ENCODE peak calls at places on chromosome 9, in four cellular contexts. Z is IMR-90, M is fibroblast of the aortic adventitia, W is fibroblast of villous mesenchyme. G is an unnamed sample.

GRCh38 chr9:129989740-129990139 is 53.2 kb downstream of the FNBP1 start:
- DNase-seq in M (peak), W (peak), Z (peak), G (peak)

GRCh38 chr9:95206143-95206542 is 111.4 kb downstream of the FANCC start:
- DNase-seq in W (peak), M (peak), Z (peak), G (peak)

GRCh38 chr9:89465726-89466308 is 32.1 kb downstream of the SEMA4D start:
- DNase-seq in W (no peak), Z (no peak), M (no peak), G (no peak)

GRCh38 chr9:2928386-2928785 is 84.5 kb upstream of the PUM3 start:
- DNase-seq in W (no peak), M (no peak), Z (no peak), G (no peak)

GRCh38 chr9:82882133-82882532 is 180.8 kb downstream of the RASEF start:
- DNase-seq in W (no peak), Z (peak), M (no peak), G (peak)

GRCh38 chr9:128635266-128636023 is 21.2 kb downstream of the DYNC2I2 start:
- DNase-seq in W (peak), M (peak), Z (peak), G (peak)

GRCh38 chr9:108444400-108445358 is 411.1 kb downstream of the ACTL7B start:
- DNase-seq in W (peak), Z (peak), M (peak), G (peak)

GRCh38 chr9:80070071-80070742 is 498.4 kb downstream of the TLE4 start:
- DNase-seq in Z (no peak), M (no peak), W (no peak), G (no peak)

GRCh38 chr9:134566196-134566822 is 75.3 kb upstream of the COL5A1 start:
- DNase-seq in W (no peak), M (no peak), Z (no peak), G (no peak)

GRCh38 chr9:132763574-132763973 is 93.3 kb downstream of the GTF3C4 start:
- DNase-seq in W (no peak), M (no peak), Z (no peak), G (no peak)

GRCh38 chr9:5626727-5627634 is 1.9 kb upstream of the RIC1 start:
- DNase-seq in M (peak), W (peak), Z (peak), G (peak)

GRCh38 chr9:107386396-107386795 is 103.2 kb downstream of the KLF4 start:
- DNase-seq in M (no peak), W (no peak), Z (no peak), G (no peak)

GRCh38 chr9:94981661-94982060 is 255.2 kb downstream of the AOPEP start:
- DNase-seq in Z (no peak), M (no peak), W (no peak), G (no peak)

GRCh38 chr9:106104887-106105286 is 410.5 kb downstream of the TMEM38B start:
- DNase-seq in M (no peak), Z (no peak), W (no peak), G (no peak)

GRCh38 chr9:37180138-37180537 is 59.8 kb downstream of the ZCCHC7 start:
- DNase-seq in Z (no peak), W (no peak), M (no peak), G (no peak)
- TF ChIP-seq CTCF in Z (no peak), W (no peak), M (no peak), G (no peak)

GRCh38 chr9:121599872-121600585 is 51.4 kb upstream of the DAB2IP start:
- DNase-seq in Z (no peak), W (no peak), M (no peak), G (no peak)
- H3K4me3 ChIP-seq in Z (peak), W (peak), M (peak), G (peak)

GRCh38 chr9:124532897-124533296 is 25.7 kb upstream of the NR5A1 start:
- DNase-seq in W (no peak), M (no peak), Z (no peak), G (no peak)
- TF ChIP-seq CTCF in W (no peak), M (no peak), Z (no peak), G (no peak)

DNA sequence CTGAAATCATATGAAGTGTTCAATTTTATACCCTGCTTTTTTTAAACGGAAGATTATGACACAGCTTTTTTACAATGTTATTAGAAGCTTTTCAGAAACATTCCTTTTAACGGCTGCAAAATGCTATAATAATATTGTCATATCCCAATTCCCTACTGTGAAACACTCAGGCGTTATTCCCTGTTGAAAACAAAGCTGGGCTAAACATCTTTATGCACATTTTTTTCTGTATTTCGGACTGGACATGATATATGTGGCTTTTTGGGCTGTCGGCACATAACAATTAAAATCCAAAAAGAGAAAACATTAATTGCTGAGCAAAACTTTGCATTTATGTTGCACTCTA is 12.0 kb upstream of the CTSL start:
- DNase-seq in W (no peak), M (no peak), Z (no peak), G (no peak)
- H3K4me3 ChIP-seq in W (peak), M (peak), Z (no peak), G (peak)

GRCh38 chr9:127360829-127361228 is 36.1 kb upstream of the SLC2A8 start:
- DNase-seq in Z (peak), W (peak), M (peak), G (peak)
- TF ChIP-seq CTCF in Z (peak), W (peak), M (peak), G (no peak)

GRCh38 chr9:29213374-29214161 is 1640.3 kb upstream of the C9orf72 start:
- DNase-seq in M (no peak), W (no peak), Z (no peak), G (no peak)
- H3K4me3 ChIP-seq in M (peak), W (peak), Z (no peak), G (no peak)

DNA sequence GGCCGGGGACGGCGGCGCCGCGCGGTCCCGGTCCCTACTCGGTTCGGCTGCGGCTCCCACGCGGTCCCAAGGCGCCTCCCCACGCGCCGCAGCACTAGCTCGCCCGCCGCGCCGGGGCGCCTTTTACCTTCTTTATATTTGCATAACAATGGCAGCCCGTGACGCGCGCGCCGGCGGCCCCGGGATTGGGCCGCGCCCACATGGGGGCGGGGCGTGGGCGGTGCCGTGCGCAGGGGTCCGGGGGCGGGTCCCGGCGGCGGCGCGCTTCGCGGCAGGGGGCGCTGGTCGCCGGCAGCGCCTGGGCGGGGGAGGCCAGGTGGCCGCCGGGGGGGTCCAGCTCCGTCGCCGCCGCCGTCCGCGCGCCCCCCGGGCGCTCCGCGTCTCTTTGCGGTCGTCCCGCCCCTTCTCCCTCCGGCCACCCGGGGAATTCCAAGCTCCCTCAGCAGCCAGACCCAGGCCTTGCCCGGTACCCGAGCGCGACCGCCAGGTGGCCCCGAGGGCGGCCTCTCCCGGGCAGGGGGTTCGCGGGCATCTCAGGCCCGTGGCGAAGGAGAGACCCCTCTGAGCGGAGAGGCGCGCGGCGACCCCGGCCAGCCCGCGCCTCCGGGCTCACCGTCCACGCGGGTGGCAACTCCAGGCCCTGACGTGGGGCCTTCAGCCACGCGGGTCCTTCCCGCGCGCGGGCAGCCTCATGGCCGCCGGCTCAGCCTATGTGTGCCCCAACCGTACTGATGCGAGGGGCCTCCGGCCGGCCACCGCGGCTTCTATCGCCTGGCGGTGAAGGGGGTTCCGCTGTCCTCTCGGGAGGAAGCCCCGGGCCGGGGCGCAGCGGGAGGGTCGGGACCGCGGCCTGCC is at the start of gene NRARP:
- DNase-seq in M (peak), W (peak), Z (peak), G (peak)
- TF ChIP-seq CTCF in M (peak), W (peak), Z (peak), G (peak)

GRCh38 chr9:34627716-34628655 is 880 bp downstream of the ARID3C start:
- DNase-seq in Z (no peak), W (no peak), M (no peak), G (no peak)

GRCh38 chr9:34629492-34629809 is 585 bp upstream of the ARID3C start:
- DNase-seq in M (no peak), W (no peak), Z (no peak), G (no peak)

GRCh38 chr9:34630402-34631154 is 1.7 kb upstream of the ARID3C start:
- DNase-seq in Z (no peak), W (no peak), M (no peak), G (no peak)

GRCh38 chr9:34625087-34625486 is 3.8 kb downstream of the ARID3C start:
- DNase-seq in M (no peak), Z (no peak), W (no peak), G (no peak)

DNA sequence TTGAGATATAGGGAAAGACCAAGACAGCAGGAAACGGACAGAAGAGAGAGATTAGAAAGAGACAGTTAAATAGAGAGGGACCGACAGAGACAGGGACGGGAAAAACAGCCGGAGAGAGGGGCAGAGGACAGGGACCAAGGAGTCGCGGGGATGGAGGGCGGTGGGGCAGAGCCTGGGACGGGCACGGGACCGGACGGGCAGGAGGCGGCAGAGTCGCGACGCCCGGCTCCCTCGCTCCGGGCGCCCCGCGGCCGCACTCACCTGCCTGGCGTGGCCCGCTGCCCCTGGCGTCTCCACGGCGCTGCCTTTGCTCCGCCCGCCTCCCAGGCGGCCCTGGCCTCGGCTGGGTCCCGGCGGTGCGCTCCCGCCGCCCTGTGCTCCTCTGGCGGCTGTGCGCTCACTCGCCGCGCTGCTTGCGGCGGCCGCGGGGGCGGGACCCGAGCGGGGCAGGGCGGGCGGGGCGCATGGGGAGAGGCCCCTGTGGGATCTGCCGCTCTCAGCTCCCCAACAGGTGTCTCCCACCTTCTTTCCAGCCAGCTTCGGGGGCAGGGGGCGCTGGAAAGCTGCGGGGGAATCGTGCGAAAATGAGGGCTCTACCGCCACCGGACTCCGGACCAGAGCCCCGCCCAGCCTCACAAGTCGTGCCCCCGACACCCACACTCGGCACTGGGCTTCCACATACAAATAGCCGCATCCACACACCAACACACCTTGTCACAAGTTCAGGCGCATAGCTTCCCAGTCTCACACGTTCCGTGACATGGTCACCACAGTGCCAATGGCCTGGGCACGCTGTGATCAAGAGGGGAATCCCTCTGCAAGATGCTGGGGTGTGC is at the start of gene ARID3C:
- DNase-seq in Z (no peak), W (no peak), M (no peak), G (peak)
- H3K4me3 ChIP-seq in Z (peak), W (peak), M (peak), G (peak)

DNA sequence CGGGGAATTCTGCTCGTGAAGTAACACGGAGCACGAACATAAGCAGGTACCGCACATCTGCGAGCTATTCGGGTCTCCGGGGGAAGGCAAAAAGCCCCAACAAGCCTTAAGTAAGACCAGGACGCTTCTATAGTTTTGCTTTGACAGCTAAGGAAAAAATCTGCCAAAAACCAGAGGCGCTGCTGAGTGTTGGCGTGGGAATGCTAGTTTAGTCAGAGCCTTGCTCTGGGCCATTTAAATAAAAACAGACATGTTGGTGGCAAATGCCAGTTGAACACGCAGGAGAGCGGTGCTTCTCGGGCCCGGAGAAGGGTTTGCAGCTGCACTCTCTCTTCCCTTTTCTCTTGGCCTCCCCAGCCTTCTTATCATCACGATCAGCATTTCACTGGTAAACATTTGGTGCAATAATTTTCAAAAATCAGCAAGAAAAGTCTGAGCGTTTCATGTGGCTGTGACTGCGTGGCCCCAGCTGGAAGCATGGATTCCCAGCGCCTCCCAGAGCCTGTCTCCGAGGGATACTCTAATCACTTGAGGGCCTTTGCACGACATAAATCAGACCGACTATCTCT is 6.4 kb upstream of the NOTCH1 start:
- DNase-seq in Z (peak), W (peak), M (peak), G (peak)
- TF ChIP-seq CTCF in Z (no peak), W (no peak), M (no peak), G (no peak)

DNA sequence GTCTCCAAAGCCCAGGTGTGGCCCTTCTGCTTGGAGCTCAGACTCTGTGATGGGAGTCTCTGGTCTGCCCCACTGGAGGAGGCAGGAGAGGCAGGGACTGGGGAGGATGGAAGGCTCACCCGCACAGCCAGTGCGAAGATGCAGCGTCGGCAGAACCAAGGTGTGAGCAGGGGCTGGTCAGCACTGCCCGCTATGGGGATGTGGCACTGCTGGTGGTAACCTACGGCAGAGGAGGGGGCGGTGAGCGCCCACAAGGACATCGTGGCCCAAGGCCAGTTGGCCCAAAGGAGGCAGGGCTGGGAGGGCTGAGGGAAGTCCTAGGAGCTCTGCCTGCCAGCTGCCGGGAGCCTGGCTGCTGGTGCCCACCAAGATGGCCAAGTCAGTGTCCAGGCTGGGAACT is 7.3 kb downstream of the PHF19 start:
- DNase-seq in Z (no peak), M (no peak), W (no peak), G (no peak)
- H3K4me3 ChIP-seq in Z (no peak), M (no peak), W (no peak), G (no peak)

G was measured in foreskin fibroblast.